ENCODE peak calls at places on chromosomes 13 and 19, in five cellular contexts. One of them, this sample, is unnamed.

GRCh38 chr13:113605866-113606438 is 21.4 kb downstream of the TFDP1 start:
- DNase-seq in fibroblast of villous mesenchyme: no peak
- DNase-seq in glutamatergic neuron: no peak
- DNase-seq in GM04504: no peak
- DNase-seq in activated CD4-positive, alpha-beta T cell treated with anti-CD3 and anti-CD28 coated beads, Interleukin-2, amount 50 U/mL, for 1 hour: no peak
- DNase-seq in this sample: no peak

GRCh38 chr19:46296722-46297431 is at the start of gene HIF3A:
- DNase-seq in fibroblast of villous mesenchyme: peak
- DNase-seq in glutamatergic neuron: peak
- DNase-seq in activated CD4-positive, alpha-beta T cell treated with anti-CD3 and anti-CD28 coated beads, Interleukin-2, amount 50 U/mL, for 1 hour: no peak
- DNase-seq in GM04504: no peak
- DNase-seq in this sample: peak

GRCh38 chr13:113553541-113554332 is 30.8 kb upstream of the TFDP1 start:
- DNase-seq in fibroblast of villous mesenchyme: no peak
- DNase-seq in activated CD4-positive, alpha-beta T cell treated with anti-CD3 and anti-CD28 coated beads, Interleukin-2, amount 50 U/mL, for 1 hour: no peak
- DNase-seq in glutamatergic neuron: no peak
- DNase-seq in GM04504: no peak
- DNase-seq in this sample: peak

GRCh38 chr19:7851623-7852500 is 21.8 kb downstream of the EVI5L start:
- DNase-seq in glutamatergic neuron: peak
- DNase-seq in fibroblast of villous mesenchyme: no peak
- DNase-seq in GM04504: no peak
- DNase-seq in activated CD4-positive, alpha-beta T cell treated with anti-CD3 and anti-CD28 coated beads, Interleukin-2, amount 50 U/mL, for 1 hour: no peak
- DNase-seq in this sample: no peak

GRCh38 chr13:110723598-110723997 is 10.1 kb downstream of the ING1 start:
- DNase-seq in glutamatergic neuron: no peak
- DNase-seq in fibroblast of villous mesenchyme: no peak
- DNase-seq in GM04504: no peak
- DNase-seq in activated CD4-positive, alpha-beta T cell treated with anti-CD3 and anti-CD28 coated beads, Interleukin-2, amount 50 U/mL, for 1 hour: no peak
- DNase-seq in this sample: no peak

GRCh38 chr13:36370108-36370429 is 23.9 kb upstream of the SPART start:
- DNase-seq in glutamatergic neuron: peak
- DNase-seq in GM04504: no peak
- DNase-seq in fibroblast of villous mesenchyme: no peak
- DNase-seq in activated CD4-positive, alpha-beta T cell treated with anti-CD3 and anti-CD28 coated beads, Interleukin-2, amount 50 U/mL, for 1 hour: no peak
- DNase-seq in this sample: no peak

GRCh38 chr13:36979361-36980040 is 19.6 kb downstream of the ALG5 start:
- DNase-seq in GM04504: no peak
- DNase-seq in activated CD4-positive, alpha-beta T cell treated with anti-CD3 and anti-CD28 coated beads, Interleukin-2, amount 50 U/mL, for 1 hour: no peak
- DNase-seq in fibroblast of villous mesenchyme: peak
- DNase-seq in glutamatergic neuron: no peak
- DNase-seq in this sample: no peak

GRCh38 chr13:99265162-99265822 is 7.1 kb upstream of the GPR18 start:
- DNase-seq in fibroblast of villous mesenchyme: no peak
- DNase-seq in glutamatergic neuron: no peak
- DNase-seq in activated CD4-positive, alpha-beta T cell treated with anti-CD3 and anti-CD28 coated beads, Interleukin-2, amount 50 U/mL, for 1 hour: no peak
- DNase-seq in GM04504: no peak
- DNase-seq in this sample: no peak

GRCh38 chr19:40610396-40611064 is 9.4 kb downstream of the LTBP4 start:
- DNase-seq in fibroblast of villous mesenchyme: no peak
- DNase-seq in glutamatergic neuron: no peak
- DNase-seq in GM04504: no peak
- DNase-seq in activated CD4-positive, alpha-beta T cell treated with anti-CD3 and anti-CD28 coated beads, Interleukin-2, amount 50 U/mL, for 1 hour: peak
- DNase-seq in this sample: peak

GRCh38 chr19:55354698-55355212 is at the start of gene COX6B2:
- DNase-seq in GM04504: no peak
- DNase-seq in activated CD4-positive, alpha-beta T cell treated with anti-CD3 and anti-CD28 coated beads, Interleukin-2, amount 50 U/mL, for 1 hour: no peak
- DNase-seq in glutamatergic neuron: no peak
- DNase-seq in fibroblast of villous mesenchyme: no peak
- DNase-seq in this sample: no peak

This sample was measured in islet precursor cell.